ENCODE peak calls at places on chromosomes 4 and X, in six cellular contexts. A is G401; Q is cardiac fibroblast; R is activated naive CD4-positive, alpha-beta T cell; W is left cardiac atrium; U is GM23248. O is an unnamed sample.

GRCh38 chr4:47705326-47705981 is 132.4 kb downstream of the CORIN start:
- DNase-seq in U (peak; percentile 52), A (no peak), W (no peak), R (no peak), Q (peak; percentile 38), O (no peak)

GRCh38 chr4:478373-478772 is 20.6 kb downstream of the ZNF721 start:
- DNase-seq in U (peak; percentile 14), W (no peak), Q (peak; percentile 15), A (no peak), R (no peak), O (no peak)

GRCh38 chr4:7769936-7770674 is 169.6 kb downstream of the AFAP1 start:
- DNase-seq in W (no peak), A (no peak), U (peak; percentile 43), Q (peak; percentile 49), R (no peak), O (peak; percentile 16)

GRCh38 chr4:139918591-139918990 is 235.4 kb downstream of the MAML3 start:
- DNase-seq in R (no peak), A (no peak), W (no peak), U (no peak), Q (no peak), O (no peak)

GRCh38 chrX:126342859-126343258 is 176.8 kb upstream of the DCAF12L2 start:
- DNase-seq in Q (no peak), R (no peak), U (no peak), A (no peak), W (no peak), O (no peak)

GRCh38 chr4:145375416-145375815 is 106.2 kb upstream of the SMAD1 start:
- DNase-seq in W (no peak), U (no peak), R (no peak), A (no peak), Q (no peak), O (no peak)

GRCh38 chr4:156906325-156906724 is 65.3 kb downstream of the PDGFC start:
- DNase-seq in U (no peak), A (no peak), R (no peak), Q (no peak), W (no peak), O (no peak)

GRCh38 chrX:115372026-115372610 is 82.6 kb downstream of the LUZP4 start:
- DNase-seq in Q (peak; percentile 76), R (no peak), U (peak; percentile 74), A (no peak), W (no peak), O (no peak)

GRCh38 chr4:73721419-73721818 is 18.9 kb upstream of the CXCL8 start:
- DNase-seq in U (peak; percentile 92), R (no peak), Q (peak; percentile 89), A (no peak), W (no peak), O (no peak)

GRCh38 chrX:109534933-109535332 is 1.7 kb upstream of the NXT2 start:
- DNase-seq in A (no peak), R (no peak), U (no peak), Q (no peak), W (no peak), O (no peak)